ENCODE peak calls at places on chromosomes 16 and 17, in seven cellular contexts. N, Q, M, P, D, R and B are unnamed samples.
A peak's percentile ranks its signal among the peaks of the same experiment; 100 is the strongest.

GRCh38 chr16:51553910-51554309 is 402.8 kb upstream of the SALL1 start:
- DNase-seq in N (no peak), D (no peak), P (no peak), Q (peak; percentile 65), R (no peak), M (no peak), B (no peak)

GRCh38 chr16:71515026-71515425 is 11.2 kb upstream of the CHST4 start:
- DNase-seq in M (no peak), D (no peak), Q (no peak), P (peak; percentile 51), N (no peak), R (no peak), B (no peak)

GRCh38 chr16:51651061-51651466 is 500.0 kb upstream of the SALL1 start:
- DNase-seq in N (no peak), D (no peak), P (no peak), Q (no peak), M (no peak), R (no peak), B (no peak)

GRCh38 chr16:1771864-1772361 is 570 bp upstream of the NME3 start:
- DNase-seq in N (no peak), P (peak; percentile 16), M (no peak), R (no peak), D (no peak), Q (no peak), B (no peak)

GRCh38 chr17:72614871-72615626 is 477.4 kb downstream of the SLC39A11 start:
- DNase-seq in Q (peak; percentile 74), N (no peak), R (no peak), D (peak; percentile 81), P (peak; percentile 75), M (peak; percentile 58), B (peak; percentile 87)

GRCh38 chr16:87802670-87803069 is 36.9 kb upstream of the KLHDC4 start:
- DNase-seq in N (no peak), R (no peak), Q (no peak), M (no peak), D (no peak), P (peak; percentile 25), B (no peak)

GRCh38 chr17:77286641-77287431 is 146.1 kb downstream of the SEC14L1 start:
- DNase-seq in N (no peak), P (peak; percentile 88), D (peak; percentile 99), Q (peak; percentile 18), M (peak; percentile 20), R (peak; percentile 47), B (peak; percentile 99)

GRCh38 chr16:84543931-84544776 is 39.7 kb upstream of the MEAK7 start:
- DNase-seq in M (no peak), P (peak; percentile 27), R (no peak), N (no peak), Q (peak; percentile 28), D (no peak), B (no peak)

GRCh38 chr16:11671271-11671670 is 3.0 kb downstream of the SNN start:
- DNase-seq in P (no peak), D (no peak), Q (no peak), R (no peak), M (no peak), N (no peak), B (no peak)

GRCh38 chr16:88431651-88432050 is 21.4 kb upstream of the ZFPM1 start:
- DNase-seq in R (no peak), D (no peak), M (no peak), P (no peak), Q (no peak), N (no peak), B (no peak)

DNA sequence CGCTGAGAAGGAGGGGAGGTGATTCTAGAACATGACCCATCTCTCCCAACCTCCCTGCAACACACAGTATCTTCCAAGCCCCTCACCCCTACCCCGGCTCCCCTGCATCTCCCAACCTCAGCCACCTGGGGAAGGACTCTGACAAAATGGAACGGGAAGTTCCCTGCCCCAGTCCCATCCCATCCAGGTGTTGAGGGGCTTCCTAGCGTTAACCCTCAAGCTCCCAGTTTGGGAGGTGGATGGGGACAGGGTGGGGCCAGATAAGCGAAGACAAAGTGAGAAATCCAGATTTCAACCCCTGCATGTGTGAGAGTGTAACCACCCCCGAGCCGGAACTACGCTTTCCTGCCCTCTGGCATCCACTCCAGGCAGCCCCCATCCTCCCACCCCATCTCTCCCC is 1.8 kb downstream of the ZSCAN10 start:
- DNase-seq in Q (no peak), R (no peak), N (no peak), D (no peak), M (no peak), P (no peak), B (no peak)
- H3K4me3 ChIP-seq in Q (no peak overlapping the region), R (no peak overlapping the region), N (no peak overlapping the region), D (no peak overlapping the region), M (no peak overlapping the region), P (no peak overlapping the region), B (no peak overlapping the region)

GRCh38 chr17:76279742-76280287 is 14.7 kb downstream of the UBALD2 start:
- DNase-seq in M (no peak), D (no peak), R (no peak), Q (no peak), N (no peak), P (no peak), B (no peak)

GRCh38 chr17:76278268-76278908 is 13.2 kb downstream of the UBALD2 start:
- DNase-seq in Q (no peak), M (no peak), R (no peak), P (no peak), D (no peak), N (no peak), B (no peak)

GRCh38 chr17:76280650-76281049 is 15.5 kb downstream of the UBALD2 start:
- DNase-seq in D (no peak), R (no peak), P (no peak), N (no peak), Q (no peak), M (no peak), B (no peak)

GRCh38 chr17:76277300-76278267 is 12.4 kb downstream of the UBALD2 start:
- DNase-seq in P (no peak), Q (no peak), R (no peak), N (no peak), D (no peak), M (no peak), B (no peak)

GRCh38 chr17:76278952-76279741 is 14.0 kb downstream of the UBALD2 start:
- DNase-seq in R (peak; percentile 91), N (peak; percentile 14), Q (peak; percentile 62), P (peak; percentile 91), M (peak; percentile 72), D (peak; percentile 96), B (peak; percentile 97)
- TF ChIP-seq CTCF in R (peak; percentile 96), N (peak; percentile 94), Q (peak; percentile 98), P (peak; percentile 98), M (peak; percentile 90), D (peak; percentile 100), B (peak; percentile 99)

GRCh38 chr16:54253118-54253517 is 33.5 kb downstream of the IRX3 start:
- DNase-seq in R (no peak), M (no peak), Q (no peak), D (no peak), N (no peak), P (no peak), B (no peak)
- H3K4me3 ChIP-seq in R (no peak overlapping the region), M (no peak overlapping the region), Q (no peak overlapping the region), D (no peak overlapping the region), N (no peak overlapping the region), P (no peak overlapping the region), B (no peak overlapping the region)

DNA sequence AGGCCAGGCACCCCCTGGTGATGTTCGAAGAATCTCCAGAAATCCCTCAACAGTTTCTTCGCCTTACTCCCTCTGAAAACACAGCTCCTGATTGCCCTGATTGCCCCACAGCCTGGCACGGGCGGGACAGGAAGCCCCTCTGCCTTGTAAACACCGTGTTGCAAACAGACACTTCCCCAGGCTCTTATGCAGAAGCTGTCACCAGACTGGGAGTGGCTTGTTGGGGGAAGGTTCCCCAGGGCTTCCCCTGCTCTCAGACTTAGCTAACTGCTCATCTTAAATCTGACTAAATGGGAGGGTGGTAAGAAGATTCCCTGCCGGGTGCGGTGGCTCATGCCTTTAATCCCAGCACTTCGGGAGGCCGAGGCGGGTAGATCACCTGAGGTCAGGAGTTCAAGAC is 11.2 kb downstream of the PIK3R5 start:
- DNase-seq in M (no peak), D (no peak), Q (no peak), R (no peak), N (no peak), P (peak; percentile 59), B (no peak)
- TF ChIP-seq CTCF in M (no peak), D (no peak), Q (no peak), R (no peak), N (no peak), P (no peak), B (no peak)

GRCh38 chr17:46195217-46195855 is 2.1 kb upstream of the KANSL1 start:
- DNase-seq in R (no peak), P (no peak), M (no peak), Q (no peak), D (no peak), N (no peak), B (no peak)

GRCh38 chr17:46193626-46194392 is 580 bp upstream of the KANSL1 start:
- DNase-seq in D (peak; percentile 100), Q (peak; percentile 88), P (peak; percentile 96), M (peak; percentile 99), N (peak; percentile 63), R (peak; percentile 94), B (peak; percentile 99)

GRCh38 chr17:46195939-46196338 is 2.7 kb upstream of the KANSL1 start:
- DNase-seq in P (no peak), N (no peak), R (no peak), M (no peak), D (no peak), Q (no peak), B (no peak)

GRCh38 chr17:46193246-46193625 is at the start of gene KANSL1:
- DNase-seq in N (peak; percentile 33), D (peak; percentile 99), R (peak; percentile 90), M (peak; percentile 94), P (peak; percentile 89), Q (peak; percentile 87), B (peak; percentile 92)

GRCh38 chr17:46194393-46195216 is 1.4 kb upstream of the KANSL1 start:
- DNase-seq in R (no peak), M (peak; percentile 54), P (no peak), D (peak; percentile 84), Q (peak; percentile 59), N (no peak), B (peak; percentile 66)
- H3K4me3 ChIP-seq in R (peak overlapping the region; percentile 88), M (peak overlapping the region; percentile 81), P (no peak overlapping the region), D (peak overlapping the region; percentile 65), Q (peak overlapping the region; percentile 62), N (peak overlapping the region; percentile 65), B (peak overlapping the region; percentile 87)

DNA sequence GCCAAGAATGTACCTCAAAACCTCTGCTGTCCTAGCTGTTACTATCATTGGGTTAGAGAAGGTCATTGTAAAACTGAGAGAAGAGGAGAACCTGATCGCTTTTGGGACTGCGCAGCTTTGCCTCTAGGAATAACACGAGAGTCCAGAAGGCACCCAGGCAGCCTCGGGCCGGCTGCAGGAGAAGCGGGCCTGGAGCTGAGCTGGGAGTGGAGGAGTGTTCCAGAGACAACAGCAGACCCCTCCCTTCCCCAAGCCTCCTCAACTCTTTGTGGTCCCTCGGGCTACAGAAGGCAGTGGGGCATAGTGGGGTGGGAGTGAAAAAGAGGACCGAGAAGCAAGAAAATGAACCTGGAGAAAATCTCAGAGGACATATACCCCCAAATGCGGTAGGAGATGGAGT is 13.1 kb upstream of the HOXB2 start:
- DNase-seq in D (no peak), M (no peak), N (no peak), Q (no peak), P (no peak), R (no peak), B (no peak)
- TF ChIP-seq CTCF in D (no peak), M (no peak), N (no peak), Q (no peak), P (no peak), R (no peak), B (no peak)

GRCh38 chr17:35372846-35373531 is 432 bp downstream of the SLFN11 start:
- DNase-seq in R (peak; percentile 52), Q (no peak), D (peak; percentile 15), P (peak; percentile 56), M (no peak), N (no peak), B (peak; percentile 55)
- H3K4me3 ChIP-seq in R (peak overlapping the region; percentile 78), Q (peak overlapping the region; percentile 82), D (peak overlapping the region; percentile 53), P (peak overlapping the region; percentile 58), M (peak overlapping the region; percentile 93), N (peak overlapping the region; percentile 92), B (peak overlapping the region; percentile 78)